ENCODE peak calls at places on chromosomes 12 and 14, in six cellular contexts. N is K562, U is H1, G is HepG2, A is SK-N-SH, F is GM12878. B is an unnamed sample.

GRCh38 chr14:89911018-89911919 is 43.3 kb downstream of the EFCAB11 start:
- DNase-seq in U (peak; percentile 44), F (no peak), A (no peak), N (no peak), G (peak; percentile 91), B (no peak)

GRCh38 chr12:87687362-87687761 is 341.8 kb downstream of the C12orf50 start:
- DNase-seq in G (no peak), A (no peak), N (no peak), U (no peak), F (no peak), B (no peak)

GRCh38 chr12:62783881-62784280 is 151.1 kb downstream of the PPM1H start:
- DNase-seq in G (no peak), U (no peak), N (no peak), F (no peak), A (no peak), B (no peak)

GRCh38 chr14:32417956-32418552 is 89.0 kb downstream of the AKAP6 start:
- DNase-seq in A (no peak), U (no peak), N (no peak), G (no peak), F (no peak), B (no peak)

GRCh38 chr12:1373887-1374286 is 220.5 kb downstream of the FBXL14 start:
- DNase-seq in U (no peak), F (no peak), A (no peak), G (no peak), N (no peak), B (no peak)

GRCh38 chr14:58922211-58922940 is 266.1 kb upstream of the DAAM1 start:
- DNase-seq in A (no peak), F (no peak), U (no peak), G (no peak), N (no peak), B (no peak)

GRCh38 chr12:123132951-123133619 is 17.8 kb downstream of the PITPNM2 start:
- DNase-seq in F (no peak), A (no peak), U (no peak), N (no peak), G (no peak), B (no peak)

GRCh38 chr12:117284160-117284559 is 77.3 kb downstream of the NOS1 start:
- DNase-seq in U (no peak), F (no peak), N (no peak), G (no peak), A (no peak), B (no peak)

GRCh38 chr12:77007476-77007875 is 57.9 kb downstream of the E2F7 start:
- DNase-seq in A (no peak), F (no peak), G (no peak), N (no peak), U (no peak), B (no peak)

GRCh38 chr12:102534899-102535298 is 54.5 kb upstream of the IGF1 start:
- DNase-seq in G (no peak), N (no peak), F (no peak), A (peak; percentile 9), U (no peak), B (no peak)

GRCh38 chr14:34999500-34999899 is 16.7 kb downstream of the SRP54 start:
- DNase-seq in G (no peak), F (no peak), U (no peak), A (no peak), N (no peak), B (no peak)

GRCh38 chr12:15728118-15728598 is 61.0 kb downstream of the EPS8 start:
- DNase-seq in F (no peak), N (no peak), U (no peak), A (peak; percentile 1), G (no peak), B (no peak)

GRCh38 chr14:34985740-34986139 is 2.9 kb downstream of the SRP54 start:
- DNase-seq in N (no peak), F (no peak), A (no peak), U (no peak), G (no peak), B (no peak)

GRCh38 chr12:45585522-45586230 is 143.8 kb upstream of the ARID2 start:
- DNase-seq in U (no peak), A (no peak), F (no peak), G (no peak), N (no peak), B (no peak)

GRCh38 chr12:105774037-105774436 is 364.7 kb downstream of the NUAK1 start:
- DNase-seq in G (no peak), N (no peak), A (no peak), U (no peak), F (no peak), B (no peak)

GRCh38 chr12:10115890-10116289 is 14.1 kb downstream of the CLEC7A start:
- DNase-seq in N (no peak), F (no peak), A (no peak), U (no peak), G (no peak), B (no peak)

GRCh38 chr14:102633906-102634595 is 41.6 kb downstream of the RCOR1 start:
- DNase-seq in F (peak; percentile 26), N (no peak), A (no peak), G (no peak), U (no peak), B (no peak)

GRCh38 chr12:23895792-23896218 is 53.7 kb downstream of the SOX5 start:
- DNase-seq in A (no peak), N (no peak), G (no peak), U (peak; percentile 19), F (no peak), B (no peak)

DNA sequence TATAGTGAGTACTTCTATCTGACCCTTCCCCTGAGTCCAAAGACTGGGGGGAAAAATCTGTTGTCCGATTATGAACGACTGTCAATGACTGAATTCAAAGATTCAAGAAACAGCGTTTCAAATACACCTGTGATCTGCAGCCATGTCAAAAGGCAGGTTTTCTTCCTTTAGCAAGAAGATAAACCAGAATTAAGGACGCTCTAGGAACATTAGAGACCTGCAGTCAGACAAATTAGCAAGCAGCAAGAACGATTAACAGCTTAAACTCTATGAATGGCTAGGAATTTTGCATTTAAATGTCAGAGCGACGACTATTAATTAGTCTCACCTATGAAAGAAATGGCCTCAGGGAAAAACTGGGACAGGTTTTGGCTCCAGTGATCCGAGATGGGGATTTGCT is 2.0 kb downstream of the DUSP6 start:
- DNase-seq in G (no peak), F (no peak), U (no peak), N (no peak), A (no peak), B (no peak)
- H3K4me3 ChIP-seq in G (peak overlapping the region; percentile 99), F (no peak overlapping the region), U (peak overlapping the region; percentile 84), N (no peak overlapping the region), A (peak overlapping the region; percentile 99), B (peak overlapping the region; percentile 59)

GRCh38 chr14:36451346-36452065 is 68.5 kb downstream of the NKX2-1 start:
- DNase-seq in G (no peak), A (no peak), F (no peak), N (no peak), U (no peak), B (no peak)
- TF ChIP-seq GABPA in G (no peak), A (no peak), F (no peak), N (no peak), U (no peak), B (no peak)

DNA sequence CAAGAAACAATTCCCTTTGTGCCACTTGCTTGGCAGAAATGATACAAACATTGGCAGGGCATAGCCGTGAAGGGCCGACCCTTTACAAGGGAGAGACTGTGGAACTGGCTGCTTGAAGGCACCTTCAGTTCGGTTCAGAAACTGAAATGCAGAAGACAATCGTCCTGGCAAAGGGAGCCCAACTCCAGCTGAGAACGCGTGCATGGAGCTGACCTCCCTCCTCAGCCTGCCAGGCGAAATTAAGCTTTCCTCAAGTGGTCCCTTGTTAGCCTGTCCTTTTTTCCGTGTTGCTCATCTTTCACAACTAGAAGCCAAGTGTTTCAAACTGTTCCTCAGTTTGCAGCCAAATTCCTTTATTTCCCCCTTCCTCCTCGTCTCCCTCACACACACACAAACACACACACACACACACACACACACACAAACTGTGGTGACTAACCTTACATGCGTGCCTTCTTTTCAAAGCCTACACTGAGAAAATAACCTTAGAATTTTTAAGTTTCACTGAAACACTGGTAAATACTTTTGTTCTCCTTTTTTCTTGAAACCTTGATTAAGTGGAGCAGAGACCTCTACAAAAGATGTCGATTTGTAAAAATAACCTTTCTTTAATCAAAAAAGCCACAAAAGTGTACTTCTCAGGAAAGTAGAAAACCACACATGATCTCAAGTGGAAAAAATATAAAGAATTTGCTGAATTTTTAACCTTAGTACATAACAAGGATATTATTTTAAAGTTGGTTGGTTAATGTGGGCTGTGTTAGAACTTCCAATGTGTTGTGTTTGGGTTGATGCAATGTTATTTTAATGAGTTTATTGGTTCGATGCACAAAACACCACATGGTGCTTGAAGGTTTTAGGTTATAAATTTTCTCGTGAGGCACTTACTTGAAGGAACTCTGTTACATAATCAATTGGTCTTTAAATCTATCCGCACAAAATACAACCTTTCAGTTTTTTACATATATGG is 8.4 kb downstream of the LGR5 start:
- DNase-seq in A (no peak), U (no peak), F (no peak), G (no peak), N (no peak), B (no peak)
- H3K27ac ChIP-seq in A (no peak overlapping the region), U (no peak overlapping the region), F (no peak overlapping the region), G (no peak overlapping the region), N (no peak overlapping the region), B (no peak overlapping the region)

DNA sequence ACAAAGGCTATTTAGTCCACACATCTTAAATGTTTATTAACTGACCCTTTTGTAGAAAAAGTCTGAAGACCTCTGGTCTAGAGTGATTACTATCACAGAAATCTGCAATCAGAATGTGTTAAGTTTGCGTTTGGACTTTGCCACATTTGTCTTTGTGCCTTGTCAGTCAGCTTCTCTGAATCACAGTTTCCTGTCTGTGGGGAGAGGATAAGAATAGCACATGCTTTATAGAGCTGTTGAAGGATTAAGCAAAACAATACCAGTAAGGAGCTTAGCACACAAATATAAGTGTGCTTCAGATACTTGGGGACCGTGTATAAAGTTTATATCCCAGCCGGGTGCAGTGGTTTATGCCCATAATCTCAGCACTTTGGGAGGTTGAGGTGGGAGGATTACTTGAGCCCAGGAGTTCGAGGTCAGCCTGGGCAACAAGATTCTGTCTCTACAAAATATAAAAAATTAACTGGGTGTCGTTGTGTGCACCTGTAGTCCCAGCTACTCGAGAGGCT is 63.0 kb upstream of the BTG1 start:
- DNase-seq in U (no peak), N (no peak), A (no peak), F (peak; percentile 71), G (no peak), B (no peak)
- H3K4me3 ChIP-seq in U (no peak overlapping the region), N (no peak overlapping the region), A (no peak overlapping the region), F (peak overlapping the region; percentile 32), G (no peak overlapping the region), B (no peak overlapping the region)

DNA sequence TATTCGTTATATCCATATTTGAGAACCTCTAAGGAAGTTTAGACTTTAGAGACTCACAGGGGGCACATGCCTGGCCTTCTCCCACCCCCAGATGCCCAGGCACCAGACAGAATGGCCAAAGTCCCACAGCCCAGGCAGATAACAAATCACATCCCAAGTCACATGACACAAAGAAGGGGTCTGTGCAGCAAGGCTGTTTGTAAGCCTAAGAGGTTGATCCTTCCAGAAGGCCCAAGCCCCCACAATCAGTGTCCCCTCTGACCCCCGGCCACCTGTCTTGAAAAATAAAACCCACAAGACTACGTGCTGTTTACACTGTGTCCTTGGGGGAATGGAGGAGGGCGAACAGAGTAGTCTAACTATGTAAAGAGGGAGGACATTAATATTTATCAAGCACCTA is 5.1 kb downstream of the CTDSP2 start:
- DNase-seq in U (no peak), F (no peak), G (no peak), A (peak; percentile 54), N (no peak), B (no peak)
- TF ChIP-seq GABPA in U (no peak), F (no peak), G (no peak), A (no peak), N (no peak), B (no peak)

GRCh38 chr12:85725991-85726390 is 110.2 kb downstream of the RASSF9 start:
- DNase-seq in N (no peak), F (no peak), G (no peak), U (no peak), A (no peak), B (no peak)
- H3K27ac ChIP-seq in N (no peak overlapping the region), F (no peak overlapping the region), G (no peak overlapping the region), U (no peak overlapping the region), A (no peak overlapping the region), B (no peak overlapping the region)